ENCODE peak calls at places on chromosomes 6 and 20, in ten cellular contexts. R is posterior vena cava; X is stimulated activated CD4-positive, alpha-beta T cell treated with anti-CD3 and anti-CD28 coated beads, Interleukin-4, amount 100 ng/mL, for 48 hours; U is NCI-H345; V is amniotic epithelial cell; W is pancreas; D is lung microvascular endothelial cell; P is foreskin fibroblast; I is HT-29; G is cerebellum. S is an unnamed sample.

GRCh38 chr20:22805219-22805618 is 220.8 kb upstream of the FOXA2 start:
- DNase-seq in U (no peak), R (peak; percentile 87), D (peak; percentile 73), X (no peak), P (peak; percentile 27), V (peak; percentile 99), G (no peak), W (no peak), I (peak; percentile 27), S (peak; percentile 59)

GRCh38 chr20:40470313-40471260 is 218.4 kb downstream of the MAFB start:
- DNase-seq in R (no peak), I (no peak), G (no peak), U (peak; percentile 10), W (peak; percentile 39), D (no peak), V (no peak), X (no peak), P (no peak), S (no peak)

GRCh38 chr6:52693777-52694176 is 22.9 kb downstream of the TMEM14A start:
- DNase-seq in W (no peak), U (no peak), I (no peak), P (no peak), X (no peak), V (no peak), R (no peak), G (no peak), D (no peak), S (no peak)

GRCh38 chr6:149461670-149462069 is 23.1 kb downstream of the ZC3H12D start:
- DNase-seq in W (no peak), I (no peak), X (no peak), P (no peak), G (no peak), R (no peak), V (no peak), U (no peak), D (no peak), S (no peak)

GRCh38 chr6:16136086-16136485 is 7.2 kb downstream of the MYLIP start:
- DNase-seq in X (no peak), W (no peak), I (no peak), D (no peak), U (no peak), P (no peak), R (no peak), G (no peak), V (no peak), S (no peak)

GRCh38 chr20:45467861-45468260 is 1.7 kb upstream of the WFDC2 start:
- DNase-seq in U (peak; percentile 85), D (no peak), X (no peak), P (no peak), V (no peak), W (no peak), G (no peak), R (no peak), I (peak; percentile 25), S (no peak)

GRCh38 chr20:53679597-53680309 is 86.1 kb upstream of the ZNF217 start:
- DNase-seq in V (no peak), X (no peak), U (no peak), R (no peak), D (no peak), P (no peak), I (no peak), W (no peak), G (no peak), S (no peak)

GRCh38 chr6:127762284-127762683 is 138.6 kb downstream of the THEMIS start:
- DNase-seq in R (no peak), G (no peak), P (no peak), D (no peak), I (no peak), V (no peak), W (no peak), X (no peak), U (no peak), S (no peak)

GRCh38 chr6:32852018-32852843 is 1.3 kb downstream of the TAP1 start:
- DNase-seq in G (no peak), W (no peak), I (no peak), V (no peak), D (no peak), U (no peak), X (no peak), P (no peak), R (peak; percentile 85), S (no peak)

GRCh38 chr6:164258421-164258820 is 843.9 kb downstream of the QKI start:
- DNase-seq in P (no peak), W (no peak), X (no peak), I (no peak), R (no peak), U (no peak), G (no peak), V (no peak), D (no peak), S (no peak)

GRCh38 chr20:32068174-32068573 is 16.1 kb downstream of the HCK start:
- DNase-seq in I (no peak), D (no peak), V (no peak), U (no peak), R (no peak), G (no peak), W (no peak), X (no peak), P (no peak), S (no peak)

GRCh38 chr6:36220211-36220610 is 23.7 kb downstream of the BRPF3 start:
- DNase-seq in P (no peak), D (no peak), G (no peak), V (peak; percentile 56), R (no peak), I (no peak), W (no peak), X (no peak), U (no peak), S (no peak)

GRCh38 chr6:25435397-25435985 is 156.3 kb downstream of the CARMIL1 start:
- DNase-seq in D (no peak), X (no peak), I (no peak), P (no peak), V (no peak), R (no peak), U (no peak), W (no peak), G (no peak), S (no peak)

GRCh38 chr6:81995548-81996289 is 243.2 kb upstream of the TENT5A start:
- DNase-seq in R (no peak), G (no peak), D (no peak), V (peak; percentile 53), W (no peak), X (no peak), U (no peak), I (no peak), P (no peak), S (peak; percentile 78)

GRCh38 chr20:18567739-18568091 is 483 bp downstream of the SMIM26 start:
- DNase-seq in R (no peak), P (no peak), W (no peak), I (no peak), G (no peak), X (no peak), V (peak; percentile 16), D (no peak), U (no peak), S (no peak)

GRCh38 chr6:131858765-131859490 is 51.1 kb downstream of the ENPP1 start:
- DNase-seq in P (peak; percentile 62), G (no peak), X (no peak), W (no peak), V (no peak), R (no peak), I (no peak), D (peak; percentile 54), U (no peak), S (peak; percentile 79)

GRCh38 chr6:3661390-3661789 is 90.1 kb downstream of the PXDC1 start:
- DNase-seq in R (no peak), U (no peak), W (no peak), V (no peak), G (no peak), D (no peak), X (no peak), I (no peak), P (no peak), S (no peak)

GRCh38 chr6:3125832-3126231 is 7.3 kb downstream of the BPHL start:
- DNase-seq in G (no peak), X (no peak), P (no peak), R (no peak), U (no peak), I (no peak), W (no peak), V (no peak), D (no peak), S (no peak)

GRCh38 chr6:15870354-15871043 is 207.7 kb upstream of the DTNBP1 start:
- DNase-seq in G (no peak), P (peak; percentile 56), D (peak; percentile 82), R (no peak), X (no peak), U (no peak), W (no peak), V (peak; percentile 84), I (no peak), S (peak; percentile 66)

GRCh38 chr6:11648889-11649288 is 111.3 kb downstream of the TMEM170B start:
- DNase-seq in D (no peak), P (no peak), R (no peak), W (no peak), I (no peak), X (no peak), G (no peak), V (no peak), U (no peak), S (no peak)

GRCh38 chr20:20375862-20376261 is 8.0 kb downstream of the INSM1 start:
- DNase-seq in I (no peak), P (no peak), D (no peak), U (peak; percentile 98), R (no peak), W (no peak), G (no peak), X (no peak), V (no peak), S (no peak)

GRCh38 chr6:28841290-28841689 is 82.5 kb downstream of the TRIM27 start:
- DNase-seq in R (no peak), D (no peak), P (no peak), W (no peak), U (no peak), I (peak; percentile 36), V (no peak), X (no peak), G (no peak), S (no peak)

GRCh38 chr6:75302280-75302679 is 17.7 kb upstream of the TMEM30A start:
- DNase-seq in W (no peak), D (no peak), V (no peak), I (no peak), R (no peak), X (no peak), P (no peak), U (no peak), G (no peak), S (no peak)

GRCh38 chr6:55812509-55812908 is 62.9 kb downstream of the BMP5 start:
- DNase-seq in I (no peak), W (no peak), D (no peak), U (no peak), G (no peak), X (no peak), P (no peak), R (no peak), V (no peak), S (no peak)

GRCh38 chr6:89034586-89035251 is 45.8 kb upstream of the PNRC1 start:
- DNase-seq in R (no peak), I (no peak), G (no peak), V (peak; percentile 97), W (no peak), D (peak; percentile 16), P (peak; percentile 42), X (no peak), U (no peak), S (peak; percentile 99)

GRCh38 chr20:44211177-44212039 is 837 bp upstream of the OSER1 start:
- DNase-seq in X (no peak), P (peak; percentile 37), R (no peak), U (no peak), V (peak; percentile 36), W (no peak), I (peak; percentile 76), D (no peak), G (peak; percentile 36), S (peak; percentile 77)

GRCh38 chr6:89944181-89944755 is 50.0 kb downstream of the GJA10 start:
- DNase-seq in V (peak; percentile 57), U (no peak), I (no peak), W (no peak), R (no peak), D (no peak), G (no peak), X (no peak), P (no peak), S (peak; percentile 38)

GRCh38 chr20:8782804-8783203 is 286.1 kb upstream of the PLCB4 start:
- DNase-seq in I (no peak), R (no peak), V (no peak), X (no peak), G (no peak), W (no peak), D (no peak), U (no peak), P (peak; percentile 29), S (peak; percentile 85)